ENCODE peak calls at places on chromosomes 11 and 22, in seven cellular contexts. T is RKO, P is neuronal stem cell, Z is GM20000, Q is astrocyte of the cerebellum, X is NCI-H2081 treated with DMSO at 0.1 percent for 48 hours, U is GM06990. S is an unnamed sample.

GRCh38 chr22:44172370-44173108 is 8.2 kb upstream of the PARVG start:
- DNase-seq in P (no peak), U (peak), X (peak), T (no peak), Z (peak), Q (no peak), S (no peak)

GRCh38 chr11:74925281-74925680 is 23.6 kb downstream of the XRRA1 start:
- DNase-seq in T (no peak), X (no peak), Q (no peak), P (no peak), Z (no peak), U (no peak), S (peak)

GRCh38 chr22:42792453-42792908 is 64.6 kb downstream of the ARFGAP3 start:
- DNase-seq in T (no peak), P (no peak), X (no peak), U (no peak), Z (no peak), Q (no peak), S (no peak)

GRCh38 chr11:8371516-8371884 is 107.8 kb upstream of the LMO1 start:
- DNase-seq in Q (no peak), U (no peak), T (no peak), Z (no peak), X (no peak), P (no peak), S (no peak)

GRCh38 chr11:72641900-72642814 is 32.1 kb downstream of the PDE2A start:
- DNase-seq in P (no peak), Z (peak), T (no peak), U (no peak), X (no peak), Q (no peak), S (no peak)

GRCh38 chr11:120715239-120715638 is 203.7 kb downstream of the GRIK4 start:
- DNase-seq in P (no peak), U (no peak), Q (no peak), Z (peak), T (peak), X (no peak), S (no peak)

GRCh38 chr11:62726156-62727006 is 876 bp downstream of the HNRNPUL2 start:
- DNase-seq in P (no peak), Z (no peak), X (no peak), T (no peak), U (no peak), Q (no peak), S (no peak)

GRCh38 chr11:134036484-134037092 is 32.3 kb upstream of the JAM3 start:
- DNase-seq in U (no peak), Z (no peak), X (no peak), P (no peak), Q (no peak), T (no peak), S (no peak)

GRCh38 chr22:21762712-21763581 is 27.4 kb upstream of the YPEL1 start:
- DNase-seq in Z (peak), T (no peak), X (no peak), P (no peak), U (no peak), Q (no peak), S (peak)

GRCh38 chr11:15621565-15621964 is 506.8 kb downstream of the INSC start:
- DNase-seq in P (no peak), Q (no peak), X (no peak), Z (no peak), T (no peak), U (no peak), S (peak)

GRCh38 chr11:73995247-73995646 is 12.6 kb upstream of the UCP2 start:
- DNase-seq in Q (no peak), Z (peak), T (peak), P (no peak), X (no peak), U (peak), S (no peak)

GRCh38 chr22:26890870-26891269 is 233.5 kb downstream of the MIAT start:
- DNase-seq in Q (no peak), U (no peak), P (no peak), T (no peak), Z (no peak), X (no peak), S (no peak)

GRCh38 chr22:23772315-23773246 is at the start of gene MMP11:
- DNase-seq in Z (peak), X (no peak), T (peak), Q (no peak), U (peak), P (no peak), S (no peak)

GRCh38 chr22:27318516-27318915 is 483.0 kb downstream of the MN1 start:
- DNase-seq in X (no peak), Q (peak), U (no peak), T (no peak), Z (no peak), P (no peak), S (peak)

GRCh38 chr11:69642549-69642912 is 1.6 kb downstream of the CCND1 start:
- DNase-seq in X (no peak), P (no peak), T (no peak), U (no peak), Q (no peak), Z (peak), S (no peak)

GRCh38 chr11:35040221-35040942 is 98.6 kb upstream of the CD44 start:
- DNase-seq in Z (peak), U (peak), Q (peak), T (peak), X (no peak), P (no peak), S (peak)

GRCh38 chr11:120205596-120206161 is 5.2 kb upstream of the OAF start:
- DNase-seq in Z (no peak), T (peak), X (no peak), U (no peak), P (no peak), Q (peak), S (peak)

GRCh38 chr22:29073618-29074275 is 912 bp downstream of the KREMEN1 start:
- DNase-seq in Z (no peak), U (no peak), X (no peak), Q (no peak), P (no peak), T (no peak), S (no peak)

GRCh38 chr22:49789289-49790141 is 38.2 kb downstream of the BRD1 start:
- DNase-seq in X (no peak), U (no peak), P (no peak), Q (no peak), Z (no peak), T (no peak), S (peak)

GRCh38 chr11:73528877-73529530 is 68.9 kb downstream of the FAM168A start:
- DNase-seq in U (no peak), T (no peak), X (no peak), P (no peak), Z (no peak), Q (no peak), S (no peak)

GRCh38 chr11:57791321-57792059 is 29.9 kb downstream of the CTNND1 start:
- DNase-seq in U (no peak), X (no peak), T (no peak), Q (no peak), Z (no peak), P (no peak), S (no peak)

GRCh38 chr11:3195251-3196160 is 23.1 kb downstream of the MRGPRG start:
- DNase-seq in X (no peak), Q (no peak), Z (no peak), P (no peak), U (no peak), T (no peak), S (peak)

GRCh38 chr11:75689861-75690641 is 21.2 kb upstream of the MAP6 start:
- DNase-seq in X (no peak), Z (peak), U (peak), Q (no peak), T (peak), P (no peak), S (no peak)

GRCh38 chr11:131912127-131912526 is 541.7 kb downstream of the NTM start:
- DNase-seq in U (no peak), T (no peak), X (no peak), Z (no peak), Q (no peak), P (no peak), S (no peak)

S was measured in amniotic epithelial cell.